ENCODE peak calls at places on chromosomes 7 and 10, in ten cellular contexts. D is nucleus accumbens; B is RCC 7860; M is renal cortical epithelial cell; E is stimulated activated CD4-positive, alpha-beta T cell treated with anti-CD3 and anti-CD28 coated beads, Interleukin-15, amount 100 ng/mL, for 1 hour; W is ureter; Z is stromal cell of bone marrow; J is DMS79 treated with DMSO at 0.1 percent for 48 hours; V is posterior vena cava; U is heart left ventricle. H is an unnamed sample.
A peak's percentile ranks its signal among the peaks of the same experiment; 100 is the strongest.

GRCh38 chr10:86265236-86265876 is 101.2 kb downstream of the GRID1 start:
- DNase-seq in D (no peak), B (no peak), M (no peak), E (no peak), W (no peak), Z (no peak), J (no peak), V (peak; percentile 55), U (no peak), H (no peak)

GRCh38 chr10:23693398-23693797 is 254.5 kb downstream of the OTUD1 start:
- DNase-seq in D (no peak), B (no peak), M (no peak), E (no peak), W (no peak), Z (no peak), J (no peak), V (peak; percentile 73), U (no peak), H (no peak)

GRCh38 chr10:86046845-86047460 is 319.6 kb downstream of the GRID1 start:
- DNase-seq in D (no peak), B (no peak), M (no peak), E (no peak), W (peak; percentile 10), Z (no peak), J (no peak), V (no peak), U (no peak), H (no peak)

GRCh38 chr7:87028636-87029035 is 30.8 kb downstream of the ELAPOR2 start:
- DNase-seq in D (no peak), B (no peak), M (no peak), E (no peak), W (no peak), Z (no peak), J (no peak), V (no peak), U (no peak), H (no peak)

GRCh38 chr10:68434657-68435056 is 27.6 kb upstream of the RUFY2 start:
- DNase-seq in D (no peak), B (no peak), M (no peak), E (no peak), W (no peak), Z (no peak), J (no peak), V (no peak), U (no peak), H (no peak)

GRCh38 chr10:43238462-43238861 is 28.4 kb downstream of the RASGEF1A start:
- DNase-seq in D (no peak), B (no peak), M (no peak), E (no peak), W (peak; percentile 22), Z (no peak), J (no peak), V (peak; percentile 55), U (peak; percentile 18), H (no peak)

GRCh38 chr10:20085115-20085514 is 268.9 kb downstream of the PLXDC2 start:
- DNase-seq in D (no peak), B (no peak), M (no peak), E (no peak), W (no peak), Z (no peak), J (no peak), V (no peak), U (no peak), H (no peak)

GRCh38 chr10:77926566-77927342 is at the start of gene DLG5:
- DNase-seq in D (peak; percentile 52), B (peak; percentile 32), M (no peak), E (no peak), W (peak; percentile 79), Z (peak; percentile 42), J (no peak), V (peak; percentile 88), U (peak; percentile 85), H (peak; percentile 52)

GRCh38 chr10:63133787-63134557 is 844 bp downstream of the NRBF2 start:
- DNase-seq in D (no peak), B (peak; percentile 14), M (peak; percentile 70), E (no peak), W (no peak), Z (no peak), J (no peak), V (no peak), U (no peak), H (no peak)

GRCh38 chr10:110821508-110821907 is 50.2 kb upstream of the PDCD4 start:
- DNase-seq in D (no peak), B (no peak), M (no peak), E (no peak), W (no peak), Z (no peak), J (no peak), V (no peak), U (no peak), H (no peak)

GRCh38 chr10:112282086-112282485 is 1.1 kb upstream of the TECTB start:
- DNase-seq in D (no peak), B (no peak), M (no peak), E (no peak), W (no peak), Z (no peak), J (no peak), V (no peak), U (no peak), H (no peak)

GRCh38 chr7:41003031-41003925 is 699.6 kb downstream of the INHBA start:
- DNase-seq in D (peak; percentile 12), B (peak; percentile 31), M (peak; percentile 43), E (no peak), W (no peak), Z (no peak), J (no peak), V (no peak), U (no peak), H (peak; percentile 78)

GRCh38 chr10:122701652-122702051 is 2.0 kb upstream of the C10orf120 start:
- DNase-seq in D (no peak), B (no peak), M (no peak), E (no peak), W (no peak), Z (no peak), J (no peak), V (no peak), U (no peak), H (no peak)

GRCh38 chr7:98212532-98213041 is 1.3 kb downstream of the BHLHA15 start:
- DNase-seq in D (no peak), B (no peak), M (no peak), E (no peak), W (peak; percentile 41), Z (no peak), J (no peak), V (peak; percentile 79), U (peak; percentile 61), H (no peak)

GRCh38 chr7:50304158-50304910 is at the start of gene IKZF1:
- DNase-seq in D (no peak), B (no peak), M (no peak), E (peak; percentile 40), W (peak; percentile 68), Z (no peak), J (peak; percentile 44), V (peak; percentile 93), U (peak; percentile 88), H (no peak)

GRCh38 chr7:74059681-74060588 is 23.7 kb upstream of the LIMK1 start:
- DNase-seq in D (no peak), B (no peak), M (peak; percentile 72), E (no peak), W (peak; percentile 67), Z (no peak), J (peak; percentile 12), V (peak; percentile 77), U (peak; percentile 72), H (peak; percentile 31)

H was measured in Caki2.